ENCODE peak calls at places on chromosome 16, in four cellular contexts. S, Z, E and X are unnamed samples.

GRCh38 chr16:78957328-78958100 is 643.0 kb downstream of the MAF start:
- DNase-seq in S (no peak), Z (no peak), E (no peak), X (no peak)

GRCh38 chr16:77657016-77657415 is 65.3 kb upstream of the NUDT7 start:
- DNase-seq in S (peak; percentile 13), Z (peak; percentile 69), E (peak; percentile 47), X (peak; percentile 92)

GRCh38 chr16:69201787-69202186 is 14.8 kb downstream of the SNTB2 start:
- DNase-seq in S (peak; percentile 30), Z (no peak), E (no peak), X (no peak)

GRCh38 chr16:27083861-27084261 is 17.1 kb downstream of the C16orf82 start:
- DNase-seq in S (no peak), Z (peak; percentile 84), E (peak; percentile 69), X (peak; percentile 62)

GRCh38 chr16:1042776-1043349 is 29.7 kb upstream of the SSTR5 start:
- DNase-seq in S (no peak), Z (no peak), E (no peak), X (no peak)

GRCh38 chr16:8568231-8568617 is 22.1 kb downstream of the TMEM114 start:
- DNase-seq in S (peak; percentile 4), Z (no peak), E (no peak), X (no peak)

GRCh38 chr16:12763517-12763916 is 40.2 kb downstream of the CPPED1 start:
- DNase-seq in S (peak; percentile 13), Z (no peak), E (no peak), X (peak; percentile 40)

GRCh38 chr16:85124636-85125346 is 12.5 kb upstream of the CIBAR2 start:
- DNase-seq in S (no peak), Z (no peak), E (no peak), X (no peak)

GRCh38 chr16:85716680-85717038 is 27.9 kb upstream of the GINS2 start:
- DNase-seq in S (no peak), Z (no peak), E (no peak), X (no peak)

GRCh38 chr16:67311607-67312449 is 14.7 kb downstream of the KCTD19 start:
- DNase-seq in S (peak; percentile 100), Z (no peak), E (no peak), X (no peak)

GRCh38 chr16:72995151-72995881 is 52.6 kb downstream of the ZFHX3 start:
- DNase-seq in S (no peak), Z (peak; percentile 68), E (peak; percentile 87), X (peak; percentile 69)

GRCh38 chr16:27790546-27791403 is 240.8 kb downstream of the KATNIP start:
- DNase-seq in S (no peak), Z (no peak), E (no peak), X (no peak)

GRCh38 chr16:5350118-5350517 is 252.5 kb upstream of the EEF2KMT start:
- DNase-seq in S (no peak), Z (peak; percentile 34), E (no peak), X (peak; percentile 73)

GRCh38 chr16:1432388-1433262 is 1.7 kb downstream of the PERCC1 start:
- DNase-seq in S (no peak), Z (no peak), E (no peak), X (no peak)

GRCh38 chr16:4358831-4359561 is 7.9 kb upstream of the PAM16 start:
- DNase-seq in S (no peak), Z (peak; percentile 82), E (peak; percentile 99), X (peak; percentile 64)

GRCh38 chr16:3113765-3114479 is 1.5 kb downstream of the ZNF205 start:
- DNase-seq in S (peak; percentile 56), Z (no peak), E (no peak), X (no peak)

GRCh38 chr16:2979669-2980226 is 498 bp downstream of the PKMYT1 start:
- DNase-seq in S (peak; percentile 2), Z (no peak), E (no peak), X (no peak)

GRCh38 chr16:80804451-80805383 is at the start of gene CDYL2:
- DNase-seq in S (peak; percentile 2), Z (peak; percentile 32), E (peak; percentile 55), X (no peak)

GRCh38 chr16:84087461-84088151 is 29.1 kb downstream of the MBTPS1 start:
- DNase-seq in S (no peak), Z (no peak), E (no peak), X (no peak)

GRCh38 chr16:84199861-84200260 is 8.9 kb downstream of the ADAD2 start:
- DNase-seq in S (no peak), Z (no peak), E (no peak), X (no peak)

GRCh38 chr16:63695347-63695746 is 1426.5 kb downstream of the CDH11 start:
- DNase-seq in S (no peak), Z (no peak), E (no peak), X (no peak)

GRCh38 chr16:30747799-30748633 is at the start of gene PHKG2:
- DNase-seq in S (peak; percentile 98), Z (peak; percentile 100), E (peak; percentile 96), X (peak; percentile 100)

GRCh38 chr16:69040144-69040909 is 65.1 kb upstream of the HAS3 start:
- DNase-seq in S (peak; percentile 58), Z (no peak), E (no peak), X (no peak)

GRCh38 chr16:69286941-69287713 is 24.0 kb upstream of the VPS4A start:
- DNase-seq in S (peak; percentile 78), Z (no peak), E (no peak), X (peak; percentile 47)

GRCh38 chr16:86951041-86951822 is 366.0 kb downstream of the C16orf95 start:
- DNase-seq in S (no peak), Z (no peak), E (no peak), X (no peak)

GRCh38 chr16:52474679-52475078 is 72.3 kb downstream of the TOX3 start:
- DNase-seq in S (no peak), Z (no peak), E (no peak), X (no peak)

GRCh38 chr16:85484337-85485295 is 128.5 kb upstream of the GSE1 start:
- DNase-seq in S (no peak), Z (no peak), E (no peak), X (no peak)

GRCh38 chr16:46649571-46649970 is 28.4 kb upstream of the SHCBP1 start:
- DNase-seq in S (peak; percentile 51), Z (no peak), E (no peak), X (no peak)

GRCh38 chr16:79970551-79971236 is 370.2 kb upstream of the MAF start:
- DNase-seq in S (no peak), Z (no peak), E (no peak), X (peak; percentile 77)

GRCh38 chr16:27795992-27796614 is 246.2 kb downstream of the KATNIP start:
- DNase-seq in S (peak; percentile 31), Z (peak; percentile 74), E (peak; percentile 91), X (peak; percentile 62)

GRCh38 chr16:17470871-17471744 is at the start of gene XYLT1:
- DNase-seq in S (peak; percentile 94), Z (peak; percentile 71), E (peak; percentile 81), X (peak; percentile 65)

GRCh38 chr16:19131809-19132777 is 18.3 kb downstream of the ITPRIPL2 start:
- DNase-seq in S (no peak), Z (no peak), E (no peak), X (peak; percentile 60)

GRCh38 chr16:86046901-86047300 is 147.9 kb downstream of the IRF8 start:
- DNase-seq in S (no peak), Z (no peak), E (no peak), X (no peak)

GRCh38 chr16:79639576-79640311 is 39.2 kb upstream of the MAF start:
- DNase-seq in S (no peak), Z (no peak), E (no peak), X (no peak)

GRCh38 chr16:12775689-12776236 is 27.9 kb downstream of the CPPED1 start:
- DNase-seq in S (no peak), Z (no peak), E (no peak), X (peak; percentile 85)

GRCh38 chr16:84909686-84910085 is 89.9 kb downstream of the CRISPLD2 start:
- DNase-seq in S (no peak), Z (no peak), E (no peak), X (no peak)

GRCh38 chr16:15049581-15050180 is 6.2 kb downstream of the NTAN1 start:
- DNase-seq in S (no peak), Z (no peak), E (no peak), X (no peak)

GRCh38 chr16:15044286-15044685 is 11.6 kb downstream of the NTAN1 start:
- DNase-seq in S (no peak), Z (no peak), E (no peak), X (no peak)

GRCh38 chr16:15051387-15051951 is 4.4 kb downstream of the NTAN1 start:
- DNase-seq in S (no peak), Z (no peak), E (no peak), X (no peak)

GRCh38 chr16:15043344-15043743 is 12.5 kb downstream of the NTAN1 start:
- DNase-seq in S (peak; percentile 25), Z (no peak), E (no peak), X (no peak)

GRCh38 chr16:15046692-15047376 is 9.0 kb downstream of the NTAN1 start:
- DNase-seq in S (no peak), Z (no peak), E (no peak), X (no peak)
- H4K5ac ChIP-seq in S (no peak overlapping the region), Z (no peak overlapping the region), E (no peak overlapping the region), X (no peak overlapping the region)

GRCh38 chr16:10296956-10297340 is 88.9 kb upstream of the ATF7IP2 start:
- DNase-seq in S (no peak), Z (no peak), E (no peak), X (no peak)
- H4K5ac ChIP-seq in S (no peak overlapping the region), Z (no peak overlapping the region), E (no peak overlapping the region), X (no peak overlapping the region)

GRCh38 chr16:57863434-57864160 is 61.3 kb upstream of the KIFC3 start:
- DNase-seq in S (peak; percentile 79), Z (peak; percentile 69), E (no peak), X (peak; percentile 96)
- H4K5ac ChIP-seq in S (no peak overlapping the region), Z (no peak overlapping the region), E (no peak overlapping the region), X (no peak overlapping the region)

GRCh38 chr16:49690778-49691177 is 165.1 kb downstream of the ZNF423 start:
- DNase-seq in S (no peak), Z (no peak), E (no peak), X (peak; percentile 11)

GRCh38 chr16:49688298-49688697 is 167.6 kb downstream of the ZNF423 start:
- DNase-seq in S (no peak), Z (peak; percentile 51), E (no peak), X (peak; percentile 56)

GRCh38 chr16:49684731-49685130 is 171.2 kb downstream of the ZNF423 start:
- DNase-seq in S (no peak), Z (no peak), E (no peak), X (no peak)

GRCh38 chr16:49682577-49683165 is 173.2 kb downstream of the ZNF423 start:
- DNase-seq in S (no peak), Z (no peak), E (no peak), X (no peak)

DNA sequence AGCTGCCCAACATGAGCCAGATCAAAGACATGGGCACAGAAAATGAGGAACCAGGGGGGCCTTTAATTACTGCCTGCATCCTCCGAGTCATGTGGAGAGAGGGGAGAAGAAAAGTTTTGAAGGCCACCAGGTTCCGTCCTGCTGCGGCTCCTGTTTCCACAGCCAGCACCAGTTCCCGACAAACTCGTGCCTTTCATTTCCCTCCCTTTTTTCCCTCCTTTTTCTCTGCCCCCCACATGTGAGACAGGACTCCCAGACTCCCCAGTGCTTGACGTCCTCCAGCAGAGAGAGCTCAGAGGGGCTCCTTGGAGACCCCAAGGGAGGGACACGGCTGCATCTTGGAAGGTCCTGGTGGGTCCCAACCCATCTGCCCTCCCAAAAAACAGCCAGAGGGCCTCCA is 168.3 kb downstream of the ZNF423 start:
- DNase-seq in S (no peak), Z (no peak), E (no peak), X (no peak)
- H4K5ac ChIP-seq in S (no peak overlapping the region), Z (no peak overlapping the region), E (no peak overlapping the region), X (no peak overlapping the region)